ENCODE peak calls at places on chromosomes 4 and X, in seven cellular contexts. P, J, O, V, Z, C and R are unnamed samples.

GRCh38 chr4:152100378-152101201 is 339.8 kb upstream of the GATB start:
- DNase-seq in C (peak), J (no peak), V (no peak), P (peak), Z (peak), O (peak), R (no peak)

GRCh38 chr4:43357252-43357974 is 464.9 kb downstream of the GRXCR1 start:
- DNase-seq in P (no peak), Z (no peak), O (no peak), C (no peak), V (no peak), J (no peak), R (no peak)

GRCh38 chrX:11420851-11421250 is 127.6 kb downstream of the AMELX start:
- DNase-seq in C (no peak), J (no peak), O (no peak), V (no peak), Z (no peak), P (no peak), R (no peak)

GRCh38 chr4:80173841-80174240 is 23.5 kb upstream of the PRDM8 start:
- DNase-seq in P (no peak), J (no peak), C (no peak), V (peak), O (peak), Z (no peak), R (no peak)

GRCh38 chr4:85475631-85476233 is 782 bp downstream of the ARHGAP24 start:
- DNase-seq in Z (no peak), O (no peak), C (no peak), V (peak), P (no peak), J (peak), R (no peak)

GRCh38 chrX:115362334-115363095 is 73.0 kb downstream of the LUZP4 start:
- DNase-seq in V (peak), C (no peak), O (no peak), P (no peak), J (no peak), Z (no peak), R (peak)

GRCh38 chr4:73850261-73850970 is 2.7 kb upstream of the PF4V1 start:
- DNase-seq in Z (no peak), J (no peak), P (no peak), V (no peak), O (no peak), C (no peak), R (no peak)

GRCh38 chrX:9611436-9612145 is 146.7 kb downstream of the TBL1X start:
- DNase-seq in Z (no peak), O (peak), C (no peak), J (no peak), V (peak), P (no peak), R (peak)

GRCh38 chrX:78822157-78822683 is 74.7 kb downstream of the LPAR4 start:
- DNase-seq in C (no peak), O (no peak), J (no peak), V (no peak), Z (no peak), P (no peak), R (no peak)